ENCODE peak calls at places on chromosomes 4 and X, in nine cellular contexts. J, M, U, G, K, L, I, E and Z are unnamed samples.

GRCh38 chr4:10168151-10168550 is 51.6 kb upstream of the WDR1 start:
- DNase-seq in L (no peak), M (no peak), E (no peak), K (no peak), I (no peak), J (no peak), G (no peak), U (no peak), Z (no peak)

GRCh38 chr4:87848622-87849351 is 16.0 kb downstream of the MEPE start:
- DNase-seq in U (no peak), E (no peak), G (peak; percentile 43), K (no peak), M (peak; percentile 56), J (peak; percentile 12), I (peak; percentile 73), L (peak; percentile 73), Z (peak; percentile 41)

GRCh38 chr4:94214703-94215360 is 7.2 kb downstream of the SMARCAD1 start:
- DNase-seq in I (no peak), K (no peak), L (no peak), U (no peak), E (no peak), J (no peak), G (no peak), M (no peak), Z (no peak)

GRCh38 chr4:177583000-177583399 is 140.8 kb upstream of the AGA start:
- DNase-seq in U (no peak), L (no peak), G (no peak), M (no peak), K (no peak), J (no peak), E (no peak), I (no peak), Z (no peak)

GRCh38 chr4:68182382-68182820 is 52.7 kb upstream of the TMPRSS11F start:
- DNase-seq in K (no peak), J (no peak), L (peak; percentile 5), I (no peak), U (no peak), G (no peak), E (no peak), M (no peak), Z (no peak)

GRCh38 chr4:59314637-59315036 is 1885.5 kb upstream of the ADGRL3 start:
- DNase-seq in M (no peak), G (no peak), E (no peak), K (no peak), I (no peak), L (no peak), J (no peak), U (no peak), Z (no peak)

GRCh38 chrX:154315416-154315815 is 19.8 kb downstream of the TKTL1 start:
- DNase-seq in L (no peak), M (no peak), E (no peak), I (no peak), J (no peak), U (no peak), G (no peak), K (no peak), Z (no peak)

GRCh38 chrX:21176927-21177571 is 197.2 kb upstream of the CNKSR2 start:
- DNase-seq in J (no peak), G (no peak), M (no peak), I (no peak), L (peak; percentile 12), E (no peak), K (no peak), U (no peak), Z (no peak)

GRCh38 chrX:113790987-113791386 is 792.9 kb upstream of the HTR2C start:
- DNase-seq in L (no peak), K (no peak), I (no peak), E (no peak), G (no peak), M (no peak), U (no peak), J (no peak), Z (no peak)

GRCh38 chrX:9033586-9033985 is 341 bp downstream of the FAM9B start:
- DNase-seq in L (no peak), E (no peak), U (no peak), G (no peak), K (no peak), I (no peak), M (no peak), J (no peak), Z (no peak)

GRCh38 chr4:153152453-153153338 is 51.5 kb upstream of the TRIM2 start:
- DNase-seq in G (peak; percentile 40), L (peak; percentile 30), U (peak; percentile 21), K (no peak), M (peak; percentile 26), J (peak; percentile 50), I (peak; percentile 78), E (peak; percentile 46), Z (no peak)

GRCh38 chr4:73998040-73999011 is at the start of gene CXCL5:
- DNase-seq in M (peak; percentile 18), U (no peak), L (peak; percentile 58), J (no peak), E (no peak), K (peak; percentile 22), G (no peak), I (peak; percentile 90), Z (peak; percentile 52)

GRCh38 chrX:45774961-45775360 is 574.3 kb upstream of the DIPK2B start:
- DNase-seq in M (peak; percentile 25), E (no peak), G (no peak), U (no peak), I (no peak), J (no peak), L (peak; percentile 20), K (no peak), Z (peak; percentile 48)

GRCh38 chr4:8917321-8917811 is 45.7 kb upstream of the HMX1 start:
- DNase-seq in L (peak; percentile 6), G (no peak), K (no peak), U (no peak), I (no peak), M (no peak), J (no peak), E (no peak), Z (no peak)

GRCh38 chr4:126784966-126785580 is 847.7 kb upstream of the INTU start:
- DNase-seq in G (no peak), J (no peak), K (no peak), E (no peak), L (no peak), U (no peak), I (no peak), M (no peak), Z (no peak)

GRCh38 chr4:127993150-127993549 is 27.9 kb downstream of the ABHD18 start:
- DNase-seq in M (no peak), K (no peak), E (no peak), I (no peak), U (no peak), L (no peak), J (no peak), G (no peak), Z (no peak)

GRCh38 chr4:5824635-5825034 is 68.3 kb downstream of the CRMP1 start:
- DNase-seq in I (peak; percentile 46), M (no peak), J (peak; percentile 19), U (no peak), E (no peak), G (no peak), K (no peak), L (peak; percentile 76), Z (peak; percentile 44)

GRCh38 chr4:63524764-63525163 is 884.5 kb downstream of the TECRL start:
- DNase-seq in I (no peak), J (no peak), L (no peak), U (no peak), E (no peak), K (no peak), G (no peak), M (no peak), Z (no peak)

GRCh38 chrX:107480272-107480671 is 30.8 kb downstream of the FRMPD3 start:
- DNase-seq in J (no peak), G (no peak), U (no peak), M (no peak), L (no peak), K (no peak), E (no peak), I (no peak), Z (no peak)

GRCh38 chr4:152185786-152186540 is 349.9 kb downstream of the FBXW7 start:
- DNase-seq in L (peak; percentile 32), E (no peak), I (no peak), U (no peak), G (no peak), K (no peak), M (no peak), J (no peak), Z (no peak)

GRCh38 chr4:122503214-122503613 is 46.7 kb upstream of the IL2 start:
- DNase-seq in L (no peak), K (no peak), G (no peak), E (no peak), J (no peak), U (no peak), M (no peak), I (no peak), Z (no peak)

GRCh38 chr4:109121561-109121960 is 180.9 kb downstream of the COL25A1 start:
- DNase-seq in L (no peak), G (no peak), I (no peak), E (no peak), M (no peak), U (no peak), J (no peak), K (no peak), Z (no peak)

GRCh38 chr4:11232004-11232403 is 196.7 kb downstream of the HS3ST1 start:
- DNase-seq in E (no peak), U (no peak), L (no peak), J (no peak), K (no peak), M (no peak), G (no peak), I (no peak), Z (no peak)

GRCh38 chr4:139177049-139177887 is at the start of gene ELF2:
- DNase-seq in I (peak; percentile 95), G (peak; percentile 83), M (peak; percentile 95), L (peak; percentile 96), K (peak; percentile 74), E (peak; percentile 60), U (peak; percentile 56), J (peak; percentile 93), Z (peak; percentile 92)

GRCh38 chr4:108533245-108533844 is 87.0 kb upstream of the RPL34 start:
- DNase-seq in E (no peak), I (no peak), L (no peak), G (no peak), K (no peak), U (no peak), J (no peak), M (no peak), Z (no peak)

GRCh38 chr4:152927737-152928136 is 8.4 kb upstream of the FHDC1 start:
- DNase-seq in M (no peak), I (no peak), G (no peak), L (no peak), E (no peak), J (no peak), U (no peak), K (no peak), Z (no peak)

GRCh38 chr4:39259571-39260330 is 77.4 kb downstream of the WDR19 start:
- DNase-seq in K (no peak), L (no peak), G (no peak), J (no peak), U (no peak), M (no peak), I (no peak), E (no peak), Z (peak; percentile 40)

GRCh38 chr4:122742933-122743829 is 10.7 kb downstream of the BBS12 start:
- DNase-seq in G (no peak), J (no peak), I (no peak), M (no peak), L (no peak), K (no peak), E (no peak), U (no peak), Z (no peak)